ENCODE peak calls at places on chromosomes 2 and 18, in five cellular contexts. One of them, this sample, is unnamed.

GRCh38 chr2:152413228-152414030 is 78.5 kb downstream of the FMNL2 start:
- DNase-seq in pancreas: no peak
- DNase-seq in tibial artery: no peak
- DNase-seq in K562: no peak
- DNase-seq in suprapubic skin: no peak
- DNase-seq in this sample: no peak

GRCh38 chr2:220815698-220816097 is 756.4 kb downstream of the EPHA4 start:
- DNase-seq in pancreas: no peak
- DNase-seq in tibial artery: no peak
- DNase-seq in K562: no peak
- DNase-seq in suprapubic skin: no peak
- DNase-seq in this sample: no peak

GRCh38 chr18:28175047-28175929 is 1.6 kb downstream of the CDH2 start:
- DNase-seq in pancreas: peak
- DNase-seq in tibial artery: no peak
- DNase-seq in K562: no peak
- DNase-seq in suprapubic skin: no peak
- DNase-seq in this sample: peak

GRCh38 chr2:219461669-219462068 is 27.0 kb downstream of the SPEG start:
- DNase-seq in pancreas: no peak
- DNase-seq in tibial artery: no peak
- DNase-seq in K562: no peak
- DNase-seq in suprapubic skin: no peak
- DNase-seq in this sample: peak

GRCh38 chr18:37403100-37403781 is 162.4 kb downstream of the CELF4 start:
- DNase-seq in pancreas: no peak
- DNase-seq in tibial artery: no peak
- DNase-seq in K562: no peak
- DNase-seq in suprapubic skin: no peak
- DNase-seq in this sample: peak

GRCh38 chr2:144946263-144946662 is 426.3 kb upstream of the ZEB2 start:
- DNase-seq in pancreas: no peak
- DNase-seq in tibial artery: no peak
- DNase-seq in K562: no peak
- DNase-seq in suprapubic skin: no peak
- DNase-seq in this sample: no peak

GRCh38 chr18:13437801-13438506 is 219.4 kb downstream of the LDLRAD4 start:
- DNase-seq in pancreas: no peak
- DNase-seq in tibial artery: no peak
- DNase-seq in K562: no peak
- DNase-seq in suprapubic skin: no peak
- DNase-seq in this sample: no peak

GRCh38 chr2:129465045-129465444 is 514.4 kb upstream of the RAB6C start:
- DNase-seq in pancreas: no peak
- DNase-seq in tibial artery: no peak
- DNase-seq in K562: no peak
- DNase-seq in suprapubic skin: no peak
- DNase-seq in this sample: no peak

GRCh38 chr2:9565436-9566153 is 10.0 kb upstream of the ADAM17 start:
- DNase-seq in pancreas: peak
- DNase-seq in tibial artery: peak
- DNase-seq in K562: no peak
- DNase-seq in suprapubic skin: no peak
- DNase-seq in this sample: no peak

GRCh38 chr18:11518788-11519685 is 90.4 kb upstream of the SLC35G4 start:
- DNase-seq in pancreas: peak
- DNase-seq in tibial artery: no peak
- DNase-seq in K562: peak
- DNase-seq in suprapubic skin: no peak
- DNase-seq in this sample: no peak

GRCh38 chr2:82993631-82994030 is 1465.4 kb downstream of the SUCLG1 start:
- DNase-seq in pancreas: no peak
- DNase-seq in tibial artery: no peak
- DNase-seq in K562: no peak
- DNase-seq in suprapubic skin: no peak
- DNase-seq in this sample: no peak

GRCh38 chr2:177242136-177242987 is 22.2 kb downstream of the NFE2L2 start:
- DNase-seq in pancreas: no peak
- DNase-seq in tibial artery: no peak
- DNase-seq in K562: peak
- DNase-seq in suprapubic skin: no peak
- DNase-seq in this sample: no peak

GRCh38 chr2:142853912-142854311 is 23.6 kb upstream of the KYNU start:
- DNase-seq in pancreas: no peak
- DNase-seq in tibial artery: no peak
- DNase-seq in K562: no peak
- DNase-seq in suprapubic skin: no peak
- DNase-seq in this sample: no peak

GRCh38 chr2:19126281-19126680 is 232.1 kb downstream of the OSR1 start:
- DNase-seq in pancreas: no peak
- DNase-seq in tibial artery: no peak
- DNase-seq in K562: no peak
- DNase-seq in suprapubic skin: no peak
- DNase-seq in this sample: no peak

GRCh38 chr2:101230541-101230993 is 22.1 kb upstream of the CNOT11 start:
- DNase-seq in pancreas: no peak
- DNase-seq in tibial artery: no peak
- DNase-seq in K562: no peak
- DNase-seq in suprapubic skin: no peak
- DNase-seq in this sample: no peak

GRCh38 chr2:100895402-100895801 is 75.5 kb downstream of the NPAS2 start:
- DNase-seq in pancreas: peak
- DNase-seq in tibial artery: no peak
- DNase-seq in K562: no peak
- DNase-seq in suprapubic skin: no peak
- DNase-seq in this sample: no peak

GRCh38 chr2:197705912-197706838 is 1.0 kb downstream of the MARS2 start:
- DNase-seq in pancreas: no peak
- DNase-seq in tibial artery: no peak
- DNase-seq in K562: no peak
- DNase-seq in suprapubic skin: peak
- DNase-seq in this sample: no peak

GRCh38 chr2:43082111-43082877 is 144.1 kb downstream of the ZFP36L2 start:
- DNase-seq in pancreas: no peak
- DNase-seq in tibial artery: peak
- DNase-seq in K562: no peak
- DNase-seq in suprapubic skin: no peak
- DNase-seq in this sample: peak

GRCh38 chr18:44067201-44067600 is 613.5 kb upstream of the SETBP1 start:
- DNase-seq in pancreas: no peak
- DNase-seq in tibial artery: no peak
- DNase-seq in K562: no peak
- DNase-seq in suprapubic skin: no peak
- DNase-seq in this sample: no peak

GRCh38 chr2:181892795-181893435 is 1.4 kb downstream of the ITPRID2 start:
- DNase-seq in pancreas: no peak
- DNase-seq in tibial artery: no peak
- DNase-seq in K562: no peak
- DNase-seq in suprapubic skin: no peak
- DNase-seq in this sample: no peak

GRCh38 chr18:43805646-43806194 is 528.4 kb upstream of the SYT4 start:
- DNase-seq in pancreas: no peak
- DNase-seq in tibial artery: no peak
- DNase-seq in K562: no peak
- DNase-seq in suprapubic skin: no peak
- DNase-seq in this sample: no peak

GRCh38 chr2:104952976-104953375 is 84.9 kb upstream of the MRPS9 start:
- DNase-seq in pancreas: no peak
- DNase-seq in tibial artery: no peak
- DNase-seq in K562: no peak
- DNase-seq in suprapubic skin: no peak
- DNase-seq in this sample: no peak

GRCh38 chr2:230865766-230866703 is 1.3 kb downstream of the ITM2C start:
- DNase-seq in pancreas: peak
- DNase-seq in tibial artery: no peak
- DNase-seq in K562: no peak
- DNase-seq in suprapubic skin: no peak
- DNase-seq in this sample: no peak

GRCh38 chr2:145760781-145761649 is 1241.1 kb upstream of the ZEB2 start:
- DNase-seq in pancreas: no peak
- DNase-seq in tibial artery: no peak
- DNase-seq in K562: no peak
- DNase-seq in suprapubic skin: no peak
- DNase-seq in this sample: no peak

GRCh38 chr2:60821587-60822302 is 59.6 kb upstream of the REL start:
- DNase-seq in pancreas: no peak
- DNase-seq in tibial artery: no peak
- DNase-seq in K562: no peak
- DNase-seq in suprapubic skin: no peak
- DNase-seq in this sample: no peak

GRCh38 chr2:154886316-154886715 is 187.8 kb downstream of the KCNJ3 start:
- DNase-seq in pancreas: no peak
- DNase-seq in tibial artery: no peak
- DNase-seq in K562: no peak
- DNase-seq in suprapubic skin: no peak
- DNase-seq in this sample: peak

GRCh38 chr2:205474746-205475145 is 207.6 kb upstream of the NRP2 start:
- DNase-seq in pancreas: no peak
- DNase-seq in tibial artery: no peak
- DNase-seq in K562: no peak
- DNase-seq in suprapubic skin: no peak
- DNase-seq in this sample: no peak

GRCh38 chr2:102112271-102112670 is 30.3 kb upstream of the IL1R1 start:
- DNase-seq in pancreas: no peak
- DNase-seq in tibial artery: no peak
- DNase-seq in K562: no peak
- DNase-seq in suprapubic skin: no peak
- DNase-seq in this sample: no peak

GRCh38 chr2:143158098-143158497 is 28.9 kb downstream of the ARHGAP15 start:
- DNase-seq in pancreas: no peak
- DNase-seq in tibial artery: no peak
- DNase-seq in K562: no peak
- DNase-seq in suprapubic skin: no peak
- DNase-seq in this sample: no peak

GRCh38 chr2:122652670-122653069 is 897.2 kb downstream of the TSN start:
- DNase-seq in pancreas: no peak
- DNase-seq in tibial artery: no peak
- DNase-seq in K562: no peak
- DNase-seq in suprapubic skin: no peak
- DNase-seq in this sample: no peak

GRCh38 chr2:8478133-8478793 is 203.6 kb upstream of the ID2 start:
- DNase-seq in pancreas: no peak
- DNase-seq in tibial artery: peak
- DNase-seq in K562: no peak
- DNase-seq in suprapubic skin: peak
- DNase-seq in this sample: no peak

GRCh38 chr2:181770145-181770544 is 89.8 kb upstream of the NEUROD1 start:
- DNase-seq in pancreas: no peak
- DNase-seq in tibial artery: no peak
- DNase-seq in K562: no peak
- DNase-seq in suprapubic skin: no peak
- DNase-seq in this sample: no peak

GRCh38 chr2:42207826-42208225 is 38.7 kb downstream of the EML4 start:
- DNase-seq in pancreas: no peak
- DNase-seq in tibial artery: no peak
- DNase-seq in K562: no peak
- DNase-seq in suprapubic skin: no peak
- DNase-seq in this sample: no peak

GRCh38 chr2:121530210-121530562 is 494 bp upstream of the RNU4ATAC start:
- DNase-seq in pancreas: peak
- DNase-seq in tibial artery: peak
- DNase-seq in K562: peak
- DNase-seq in suprapubic skin: peak
- DNase-seq in this sample: peak

DNA sequence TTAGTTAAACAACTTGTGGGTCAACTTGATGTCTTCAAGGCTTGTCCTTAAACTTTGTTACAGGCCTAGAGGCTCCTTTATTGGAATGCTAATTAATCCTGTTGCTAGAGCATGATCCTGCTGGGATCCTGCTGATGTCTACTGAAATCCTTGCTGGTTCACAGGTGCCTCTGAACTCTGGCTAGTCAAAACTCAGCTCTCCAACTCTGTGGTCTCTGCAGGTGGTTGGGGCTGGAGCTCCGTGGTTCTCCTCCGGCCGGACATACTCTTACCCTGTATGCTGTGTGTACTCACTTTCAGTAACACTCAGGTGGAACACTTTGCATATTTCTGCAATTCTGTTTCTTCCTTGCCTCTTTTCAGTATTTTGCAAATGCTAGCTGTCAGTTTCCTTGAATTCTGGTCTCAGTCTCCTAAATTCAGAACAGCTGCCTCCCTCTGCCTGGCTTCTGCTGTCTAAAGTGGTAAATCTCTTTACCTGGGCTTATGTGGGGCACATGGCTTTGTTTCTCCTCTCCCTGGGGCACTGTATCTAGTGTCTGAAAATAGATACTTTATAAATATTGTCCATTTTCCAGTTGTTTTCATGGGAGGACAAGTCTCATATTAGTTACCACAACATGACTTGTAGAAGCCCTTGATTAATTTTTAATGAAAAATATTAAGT is 113.0 kb downstream of the ATP9B start:
- DNase-seq in pancreas: no peak
- DNase-seq in tibial artery: no peak
- DNase-seq in K562: no peak
- DNase-seq in suprapubic skin: no peak
- DNase-seq in this sample: no peak
- H3K4me3 ChIP-seq in pancreas: no peak
- H3K4me3 ChIP-seq in tibial artery: no peak
- H3K4me3 ChIP-seq in K562: no peak
- H3K4me3 ChIP-seq in suprapubic skin: no peak
- H3K4me3 ChIP-seq in this sample: no peak

GRCh38 chr2:216700088-216700567 is 4.8 kb upstream of the IGFBP5 start:
- DNase-seq in pancreas: no peak
- DNase-seq in tibial artery: no peak
- DNase-seq in K562: no peak
- DNase-seq in suprapubic skin: no peak
- DNase-seq in this sample: no peak

GRCh38 chr2:216698895-216699294 is 3.5 kb upstream of the IGFBP5 start:
- DNase-seq in pancreas: no peak
- DNase-seq in tibial artery: peak
- DNase-seq in K562: peak
- DNase-seq in suprapubic skin: no peak
- DNase-seq in this sample: no peak

GRCh38 chr2:216700778-216701177 is 5.4 kb upstream of the IGFBP5 start:
- DNase-seq in pancreas: no peak
- DNase-seq in tibial artery: no peak
- DNase-seq in K562: no peak
- DNase-seq in suprapubic skin: no peak
- DNase-seq in this sample: no peak

GRCh38 chr2:216701544-216701943 is 6.2 kb upstream of the IGFBP5 start:
- DNase-seq in pancreas: no peak
- DNase-seq in tibial artery: no peak
- DNase-seq in K562: no peak
- DNase-seq in suprapubic skin: no peak
- DNase-seq in this sample: no peak

GRCh38 chr2:216702756-216703155 is 7.4 kb upstream of the IGFBP5 start:
- DNase-seq in pancreas: no peak
- DNase-seq in tibial artery: no peak
- DNase-seq in K562: no peak
- DNase-seq in suprapubic skin: no peak
- DNase-seq in this sample: no peak
- H3K4me3 ChIP-seq in pancreas: no peak
- H3K4me3 ChIP-seq in tibial artery: no peak
- H3K4me3 ChIP-seq in K562: no peak
- H3K4me3 ChIP-seq in suprapubic skin: no peak
- H3K4me3 ChIP-seq in this sample: no peak

GRCh38 chr2:36407403-36407802 is 51.8 kb downstream of the CRIM1 start:
- DNase-seq in pancreas: no peak
- DNase-seq in tibial artery: no peak
- DNase-seq in K562: no peak
- DNase-seq in suprapubic skin: no peak
- DNase-seq in this sample: no peak
- H3K4me3 ChIP-seq in pancreas: no peak
- H3K4me3 ChIP-seq in tibial artery: no peak
- H3K4me3 ChIP-seq in K562: no peak
- H3K4me3 ChIP-seq in suprapubic skin: no peak
- H3K4me3 ChIP-seq in this sample: no peak

GRCh38 chr2:112140413-112140802 is 2.2 kb downstream of the FBLN7 start:
- DNase-seq in pancreas: no peak
- DNase-seq in tibial artery: no peak
- DNase-seq in K562: no peak
- DNase-seq in suprapubic skin: no peak
- DNase-seq in this sample: no peak
- H3K4me3 ChIP-seq in pancreas: no peak
- H3K4me3 ChIP-seq in tibial artery: peak
- H3K4me3 ChIP-seq in K562: no peak
- H3K4me3 ChIP-seq in suprapubic skin: peak
- H3K4me3 ChIP-seq in this sample: peak

This sample was measured in left lung.